ENCODE peak calls at places on chromosomes 5 and 9, in five cellular contexts. E, K, V, O and M are unnamed samples.

GRCh38 chr9:112575107-112575506 is 88.5 kb downstream of the KIAA1958 start:
- DNase-seq in E (no peak), K (no peak), V (no peak), O (no peak), M (no peak)

GRCh38 chr5:142817961-142818431 is 47.8 kb downstream of the ARHGAP26 start:
- DNase-seq in E (no peak), K (peak; percentile 58), V (no peak), O (no peak), M (peak; percentile 83)

GRCh38 chr5:1686066-1686802 is 113.4 kb downstream of the MRPL36 start:
- DNase-seq in E (no peak), K (no peak), V (no peak), O (no peak), M (no peak)

GRCh38 chr9:87711857-87712800 is 13.8 kb upstream of the CTSL start:
- DNase-seq in E (no peak), K (peak; percentile 97), V (no peak), O (peak; percentile 81), M (no peak)

GRCh38 chr5:100841358-100842076 is 61.6 kb downstream of the ST8SIA4 start:
- DNase-seq in E (no peak), K (no peak), V (no peak), O (peak; percentile 25), M (no peak)

GRCh38 chr5:115461093-115461492 is 83.5 kb downstream of the FEM1C start:
- DNase-seq in E (no peak), K (peak; percentile 41), V (no peak), O (no peak), M (no peak)

GRCh38 chr5:176739461-176740051 is 70.8 kb upstream of the UNC5A start:
- DNase-seq in E (no peak), K (no peak), V (no peak), O (no peak), M (no peak)

GRCh38 chr5:180898621-180899246 is at the start of gene BTNL8:
- DNase-seq in E (no peak), K (no peak), V (no peak), O (no peak), M (peak; percentile 71)

GRCh38 chr9:87187656-87188055 is 240.3 kb upstream of the GAS1 start:
- DNase-seq in E (no peak), K (no peak), V (no peak), O (no peak), M (no peak)

GRCh38 chr5:14463629-14464028 is 118.0 kb upstream of the OTULINL start:
- DNase-seq in E (no peak), K (peak; percentile 81), V (no peak), O (peak; percentile 81), M (no peak)

GRCh38 chr5:90689064-90689463 is 130.5 kb downstream of the ADGRV1 start:
- DNase-seq in E (no peak), K (no peak), V (no peak), O (no peak), M (no peak)

GRCh38 chr5:167814828-167815227 is 476.6 kb upstream of the WWC1 start:
- DNase-seq in E (no peak), K (peak; percentile 97), V (no peak), O (no peak), M (no peak)

GRCh38 chr9:86525182-86525581 is 171.0 kb upstream of the TUT7 start:
- DNase-seq in E (no peak), K (no peak), V (no peak), O (no peak), M (no peak)

GRCh38 chr5:33371660-33372059 is 69.1 kb upstream of the TARS1 start:
- DNase-seq in E (no peak), K (peak; percentile 81), V (no peak), O (no peak), M (no peak)

GRCh38 chr5:158755221-158755620 is 344.5 kb downstream of the EBF1 start:
- DNase-seq in E (no peak), K (no peak), V (no peak), O (no peak), M (no peak)

GRCh38 chr5:54177058-54177457 is 133.3 kb downstream of the ARL15 start:
- DNase-seq in E (no peak), K (no peak), V (no peak), O (no peak), M (no peak)

GRCh38 chr5:172370648-172371248 is 83.6 kb downstream of the SH3PXD2B start:
- DNase-seq in E (no peak), K (peak; percentile 58), V (no peak), O (peak; percentile 69), M (no peak)

GRCh38 chr9:13128266-13128825 is 151.1 kb downstream of the MPDZ start:
- DNase-seq in E (no peak), K (peak; percentile 49), V (no peak), O (no peak), M (no peak)

GRCh38 chr9:15889555-15889954 is 336.7 kb downstream of the CCDC171 start:
- DNase-seq in E (no peak), K (peak; percentile 66), V (no peak), O (no peak), M (no peak)

GRCh38 chr5:83924171-83924570 is 203.5 kb upstream of the HAPLN1 start:
- DNase-seq in E (no peak), K (peak; percentile 41), V (no peak), O (no peak), M (no peak)

GRCh38 chr9:100083448-100084144 is 15.2 kb downstream of the ERP44 start:
- DNase-seq in E (no peak), K (peak; percentile 6), V (no peak), O (no peak), M (no peak)

GRCh38 chr5:1424716-1425115 is 20.5 kb downstream of the SLC6A3 start:
- DNase-seq in E (no peak), K (no peak), V (no peak), O (no peak), M (no peak)

GRCh38 chr5:130335116-130335515 is 430.9 kb downstream of the CHSY3 start:
- DNase-seq in E (no peak), K (no peak), V (no peak), O (no peak), M (no peak)

GRCh38 chr5:9544056-9544455 is 1.8 kb downstream of the SEMA5A start:
- DNase-seq in E (no peak), K (no peak), V (no peak), O (no peak), M (no peak)
- H3K4me3 ChIP-seq in E (peak overlapping the region; percentile 91), K (peak overlapping the region; percentile 84), V (no peak overlapping the region), O (no peak overlapping the region), M (peak overlapping the region; percentile 67)

DNA sequence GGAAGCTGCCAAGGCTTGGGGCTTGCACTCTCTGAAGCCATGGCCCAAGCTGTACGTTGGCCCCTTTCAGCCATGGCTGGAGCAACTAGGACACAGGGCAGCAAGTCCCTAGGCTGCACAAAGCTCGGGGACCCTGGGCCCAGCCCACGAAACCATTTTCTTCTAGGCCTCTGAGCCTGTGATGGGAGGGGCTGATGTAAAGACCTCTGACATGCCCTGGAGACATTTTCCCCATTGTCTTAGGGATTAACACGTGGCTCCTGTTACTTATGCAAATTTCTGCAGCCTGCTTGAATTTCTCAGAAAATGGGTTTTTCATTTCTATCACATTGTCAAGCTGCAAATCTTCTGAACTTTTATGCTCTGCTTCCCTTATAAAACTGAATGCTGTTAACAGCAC is 83.0 kb upstream of the DAP start:
- DNase-seq in E (no peak), K (no peak), V (no peak), O (no peak), M (no peak)
- H3K4me1 ChIP-seq in E (no peaks in the 10 kb centered on the region), K (no peaks in the 10 kb centered on the region), V (no peaks in the 10 kb centered on the region), O (no peaks in the 10 kb centered on the region), M (no peaks in the 10 kb centered on the region)

GRCh38 chr5:75921011-75921410 is 162.2 kb upstream of the SV2C start:
- DNase-seq in E (no peak), K (no peak), V (no peak), O (no peak), M (no peak)

GRCh38 chr5:75916144-75916543 is 167.0 kb upstream of the SV2C start:
- DNase-seq in E (no peak), K (no peak), V (no peak), O (no peak), M (no peak)
- H3K4me3 ChIP-seq in E (no peak overlapping the region), K (no peak overlapping the region), V (no peak overlapping the region), O (no peak overlapping the region), M (no peak overlapping the region)

GRCh38 chr9:114383866-114384231 is 3.9 kb downstream of the AKNA start:
- DNase-seq in E (no peak), K (no peak), V (no peak), O (no peak), M (no peak)

GRCh38 chr9:114386886-114387677 is 700 bp downstream of the AKNA start:
- DNase-seq in E (peak; percentile 50), K (peak; percentile 65), V (no peak), O (no peak), M (no peak)

GRCh38 chr9:114384836-114385411 is 2.9 kb downstream of the AKNA start:
- DNase-seq in E (no peak), K (no peak), V (no peak), O (no peak), M (no peak)

GRCh38 chr9:114386361-114386885 is 1.4 kb downstream of the AKNA start:
- DNase-seq in E (peak; percentile 22), K (peak; percentile 23), V (no peak), O (no peak), M (no peak)

DNA sequence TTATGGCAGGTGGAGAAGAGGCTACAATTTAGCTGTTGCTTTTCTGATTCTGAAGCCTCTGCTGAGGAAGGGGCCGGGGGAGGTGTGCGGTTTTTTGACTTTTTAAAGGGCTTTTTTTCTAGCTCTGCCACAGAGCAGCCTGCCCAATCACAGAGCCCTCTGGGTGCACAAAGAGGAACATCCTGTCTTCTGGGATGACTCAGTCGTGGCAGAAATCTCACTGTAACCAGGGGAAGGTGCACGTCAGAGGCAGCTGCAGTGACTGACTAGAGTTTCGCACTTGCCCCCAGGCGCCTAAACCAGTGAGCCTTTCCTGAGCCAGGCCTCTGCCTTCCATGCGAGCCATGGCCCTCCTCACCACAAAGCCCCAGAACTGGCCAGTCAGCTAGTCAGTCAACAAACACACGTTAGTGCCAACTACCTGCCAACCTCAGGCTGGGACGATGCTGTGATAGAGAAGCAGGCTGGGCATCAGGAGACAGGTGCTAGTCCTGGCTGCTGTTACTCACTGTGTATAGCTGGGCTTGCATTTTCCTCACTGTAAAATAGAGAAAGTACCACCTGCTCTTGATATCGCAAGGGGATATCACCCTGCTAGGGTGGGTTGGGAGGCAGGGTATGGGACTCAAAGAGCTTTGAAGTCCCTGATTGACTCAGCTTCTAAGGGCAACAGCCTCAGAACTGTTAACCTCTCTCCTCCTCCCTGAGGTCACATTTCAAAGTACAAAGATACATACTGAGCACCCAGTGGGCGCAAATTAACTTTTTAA is 2.2 kb downstream of the AKNA start:
- DNase-seq in E (peak; percentile 75), K (peak; percentile 96), V (peak; percentile 78), O (peak; percentile 24), M (peak; percentile 44)
- H3K4me1 ChIP-seq in E (peaks cover 37% of the 10 kb centered on the region), K (peaks cover 34% of the 10 kb centered on the region), V (peaks cover 72% of the 10 kb centered on the region), O (peaks cover 9% of the 10 kb centered on the region), M (peaks cover 13% of the 10 kb centered on the region)

DNA sequence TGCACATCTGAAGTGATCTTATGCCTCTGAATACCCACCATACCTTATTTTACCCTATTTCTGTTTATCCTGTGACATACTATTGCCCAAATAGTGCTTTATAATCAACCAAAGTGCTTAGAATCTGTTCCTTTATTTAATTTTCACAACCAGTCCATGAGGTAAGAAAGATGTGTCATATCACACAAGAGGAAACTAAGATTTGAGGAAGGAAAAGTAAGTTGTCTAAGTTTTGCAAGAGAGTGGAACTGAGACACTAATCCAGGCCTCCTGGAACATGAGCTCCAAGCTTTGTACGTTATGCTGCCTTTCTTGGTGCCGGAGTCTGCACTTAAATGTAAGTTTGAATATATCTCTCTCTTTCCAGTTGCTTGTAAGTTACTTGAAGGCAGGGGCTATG is 17.2 kb downstream of the KDM3B start:
- DNase-seq in E (no peak), K (peak; percentile 19), V (no peak), O (no peak), M (no peak)
- H3K4me3 ChIP-seq in E (no peak overlapping the region), K (no peak overlapping the region), V (no peak overlapping the region), O (no peak overlapping the region), M (no peak overlapping the region)